ENCODE peak calls at places on chromosomes 5 and 9, in nine cellular contexts. P is naive thymus-derived CD4-positive, alpha-beta T cell; T is fibroblast of lung; I is heart right ventricle; Q is body of pancreas; D is left ventricle myocardium inferior; X is cardiac muscle cell; E is H1; K is GM23338. V is an unnamed sample.

GRCh38 chr5:107812570-107813141 is 141.9 kb upstream of the EFNA5 start:
- DNase-seq in P (no peak), T (peak; percentile 89), I (peak; percentile 33), Q (no peak), D (peak; percentile 30), X (peak; percentile 7), E (no peak), K (no peak), V (no peak)

GRCh38 chr5:35815089-35815936 is 41.4 kb upstream of the IL7R start:
- DNase-seq in P (no peak), T (no peak), I (no peak), Q (no peak), D (no peak), X (peak; percentile 40), E (no peak), K (peak; percentile 81), V (no peak)

GRCh38 chr5:179802950-179803562 is 3.6 kb downstream of the MGAT4B start:
- DNase-seq in P (no peak), T (no peak), I (no peak), Q (no peak), D (no peak), X (no peak), E (no peak), K (peak; percentile 61), V (no peak)

GRCh38 chr5:2906302-2907090 is 155.0 kb upstream of the IRX2 start:
- DNase-seq in P (no peak), T (no peak), I (no peak), Q (no peak), D (no peak), X (no peak), E (no peak), K (no peak), V (no peak)

GRCh38 chr5:88643315-88643714 is 239.7 kb downstream of the MEF2C start:
- DNase-seq in P (no peak), T (no peak), I (no peak), Q (no peak), D (no peak), X (no peak), E (no peak), K (no peak), V (no peak)

GRCh38 chr9:124770359-124771020 is 621 bp downstream of the NR6A1 start:
- DNase-seq in P (peak; percentile 32), T (no peak), I (no peak), Q (peak; percentile 45), D (no peak), X (peak; percentile 49), E (no peak), K (peak; percentile 76), V (no peak)

GRCh38 chr5:95403996-95404395 is 12.8 kb downstream of the FAM81B start:
- DNase-seq in P (no peak), T (peak; percentile 17), I (no peak), Q (no peak), D (no peak), X (no peak), E (no peak), K (no peak), V (no peak)

GRCh38 chr5:165227515-165227914 is 1722.1 kb downstream of the MAT2B start:
- DNase-seq in P (no peak), T (no peak), I (no peak), Q (peak; percentile 16), D (no peak), X (no peak), E (no peak), K (peak; percentile 22), V (no peak)

GRCh38 chr5:26610581-26610980 is 427.8 kb downstream of the CDH9 start:
- DNase-seq in P (no peak), T (no peak), I (no peak), Q (no peak), D (no peak), X (no peak), E (no peak), K (no peak), V (no peak)

GRCh38 chr9:13487936-13488335 is 208.4 kb upstream of the MPDZ start:
- DNase-seq in P (no peak), T (no peak), I (no peak), Q (no peak), D (no peak), X (no peak), E (no peak), K (no peak), V (no peak)

GRCh38 chr9:13493697-13494096 is 214.2 kb upstream of the MPDZ start:
- DNase-seq in P (no peak), T (no peak), I (no peak), Q (no peak), D (no peak), X (no peak), E (no peak), K (no peak), V (no peak)

GRCh38 chr9:13491138-13491492 is 211.6 kb upstream of the MPDZ start:
- DNase-seq in P (no peak), T (no peak), I (no peak), Q (no peak), D (no peak), X (no peak), E (no peak), K (no peak), V (no peak)

GRCh38 chr9:13487498-13487897 is 208.0 kb upstream of the MPDZ start:
- DNase-seq in P (no peak), T (no peak), I (no peak), Q (no peak), D (no peak), X (no peak), E (no peak), K (no peak), V (no peak)

GRCh38 chr9:13491493-13492424 is 212.3 kb upstream of the MPDZ start:
- DNase-seq in P (no peak), T (no peak), I (no peak), Q (no peak), D (no peak), X (peak; percentile 5), E (peak; percentile 64), K (peak; percentile 93), V (no peak)
- H3K27ac ChIP-seq in P (no peak overlapping the region), T (no peak overlapping the region), I (no peak overlapping the region), Q (no peak overlapping the region), D (peak overlapping the region; percentile 50), X (no peak overlapping the region), E (peak overlapping the region; percentile 88), K (peak overlapping the region; percentile 92), V (no peak overlapping the region)

DNA sequence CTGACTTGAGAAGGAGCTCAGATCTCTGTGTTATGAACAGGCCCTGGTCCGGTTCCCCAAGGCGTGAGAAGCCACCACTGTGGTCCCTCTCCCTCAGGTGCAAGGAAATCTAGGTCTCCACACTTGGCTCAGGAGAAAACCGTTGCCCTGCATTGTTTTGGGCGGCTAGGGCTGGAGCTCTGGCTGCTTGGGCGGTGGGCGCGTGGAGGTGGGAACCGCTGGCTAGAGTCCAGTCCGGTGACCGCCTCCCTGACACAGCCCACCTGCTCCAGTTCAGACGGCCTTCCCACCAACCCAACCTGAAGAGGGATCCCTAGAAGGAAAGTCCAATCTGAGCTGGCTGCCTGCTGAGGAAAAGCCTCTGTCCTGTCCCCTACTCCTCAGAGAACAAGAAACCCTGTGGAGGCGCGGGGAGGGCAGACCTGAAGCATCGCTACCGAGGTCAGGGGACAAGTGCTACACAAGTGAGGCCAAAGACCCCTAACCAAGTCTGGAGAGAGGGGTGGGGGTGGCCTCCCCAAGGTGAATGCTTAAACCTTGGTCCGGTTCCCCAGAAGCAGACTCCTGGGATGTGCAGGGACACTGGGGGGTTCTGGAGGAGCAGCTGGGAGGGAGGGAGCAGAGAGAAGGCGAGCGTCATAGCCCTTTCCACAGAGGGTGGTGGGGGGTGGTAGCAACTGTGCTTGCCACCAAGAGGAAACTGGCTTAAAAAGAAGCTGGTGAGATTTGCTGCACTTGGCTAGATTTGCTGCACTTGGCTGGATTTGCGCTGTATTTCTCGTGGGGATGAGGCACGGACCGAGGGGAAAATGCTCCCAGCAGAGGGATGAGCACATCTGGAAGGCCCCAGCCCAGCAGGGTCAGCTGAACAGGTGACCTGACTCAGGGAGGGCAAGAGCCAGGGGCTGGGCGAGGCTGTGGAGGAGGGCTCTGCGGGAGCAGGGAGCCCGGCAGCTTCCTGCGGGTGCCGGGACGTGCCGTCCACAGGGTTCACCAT is 65.2 kb downstream of the RAPGEF1 start:
- DNase-seq in P (no peak), T (no peak), I (peak; percentile 37), Q (no peak), D (no peak), X (no peak), E (no peak), K (no peak), V (no peak)
- H3K4me1 ChIP-seq in P (peaks cover 63% of the 10 kb centered on the region), T (peaks cover 36% of the 10 kb centered on the region), I (peaks cover 96% of the 10 kb centered on the region), Q (peaks cover 42% of the 10 kb centered on the region), D (peaks cover 100% of the 10 kb centered on the region), X (peaks cover 49% of the 10 kb centered on the region), E (peaks cover 18% of the 10 kb centered on the region), K (peaks cover 74% of the 10 kb centered on the region), V (peaks cover 89% of the 10 kb centered on the region)

DNA sequence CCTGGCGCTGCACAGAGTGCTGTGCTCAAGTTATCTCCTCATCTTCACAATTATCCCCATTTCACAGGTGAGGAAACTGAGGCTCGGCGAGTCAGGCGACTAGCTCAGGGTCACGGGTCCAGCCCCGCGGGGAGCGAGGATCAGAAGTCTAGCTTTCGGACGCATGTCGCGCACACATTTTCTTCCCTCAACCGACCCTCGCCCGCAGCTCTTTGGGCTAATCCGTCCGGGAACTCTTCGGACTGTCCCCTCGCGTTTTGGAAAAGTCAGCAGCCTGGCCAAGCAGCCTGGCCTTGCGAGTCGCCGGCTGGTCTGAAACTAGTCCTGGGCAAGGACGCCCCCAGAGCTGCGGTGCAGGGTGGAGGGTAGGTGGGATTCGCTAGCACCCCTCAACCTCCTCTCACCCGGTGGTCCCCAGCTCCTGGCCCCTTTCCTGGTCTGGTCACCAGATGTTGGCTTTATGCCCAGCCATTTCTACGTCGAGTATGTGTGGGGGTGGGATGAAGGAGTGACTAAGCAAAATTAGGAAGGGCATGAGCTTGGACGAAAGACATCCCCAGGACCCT is 518 bp downstream of the BHMT2 start:
- DNase-seq in P (no peak), T (peak; percentile 44), I (peak; percentile 11), Q (no peak), D (peak; percentile 18), X (no peak), E (no peak), K (peak; percentile 30), V (no peak)
- H3K27ac ChIP-seq in P (no peak overlapping the region), T (peak overlapping the region; percentile 22), I (peak overlapping the region; percentile 11), Q (no peak overlapping the region), D (peak overlapping the region; percentile 37), X (no peak overlapping the region), E (no peak overlapping the region), K (no peak overlapping the region), V (no peak overlapping the region)

DNA sequence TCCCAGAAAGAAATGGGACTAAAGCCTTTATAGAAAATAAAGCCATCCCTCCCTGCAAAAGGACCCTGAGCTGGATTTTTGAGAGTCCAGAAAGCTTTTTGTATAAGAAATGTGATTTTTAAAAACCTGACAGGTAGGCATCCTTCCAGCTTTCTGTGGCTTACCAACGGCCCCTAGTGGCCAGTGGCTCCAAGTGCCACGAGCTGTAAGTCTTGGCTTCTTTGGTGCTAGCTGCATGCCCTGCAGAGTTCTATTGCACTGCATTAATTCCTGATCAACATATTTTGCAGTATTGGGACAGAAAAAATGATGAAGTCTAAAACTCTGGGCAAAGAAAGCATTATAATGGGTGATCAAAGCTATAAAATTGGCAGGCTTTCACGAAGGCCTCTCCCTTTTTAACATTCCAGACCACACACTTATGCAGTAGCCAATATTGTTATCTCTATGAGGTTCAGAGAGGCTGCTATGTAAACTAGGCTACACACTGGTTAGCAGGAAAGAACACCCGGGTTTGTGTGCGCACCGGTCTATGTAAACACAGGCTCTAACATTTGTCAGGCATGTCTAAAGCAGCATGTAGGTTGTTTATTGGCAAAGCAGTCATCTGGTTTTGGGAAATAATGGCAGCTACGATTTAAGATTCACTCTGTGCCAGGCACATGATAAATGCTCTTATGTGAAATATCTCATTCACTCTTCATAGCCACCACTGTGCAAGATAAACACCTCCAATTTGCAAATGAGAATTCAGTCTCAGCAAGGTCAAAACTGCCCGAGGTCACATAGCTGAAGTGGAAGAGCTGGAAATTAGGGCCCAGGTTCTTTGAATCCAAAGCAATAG is 55.2 kb downstream of the NMUR2 start:
- DNase-seq in P (no peak), T (peak; percentile 12), I (peak; percentile 28), Q (peak; percentile 46), D (peak; percentile 28), X (peak; percentile 67), E (peak; percentile 17), K (peak; percentile 70), V (peak; percentile 5)
- H3K4me1 ChIP-seq in P (no peaks in the 10 kb centered on the region), T (no peaks in the 10 kb centered on the region), I (peaks cover 8% of the 10 kb centered on the region), Q (peaks cover 12% of the 10 kb centered on the region), D (peaks cover 10% of the 10 kb centered on the region), X (no peaks in the 10 kb centered on the region), E (no peaks in the 10 kb centered on the region), K (no peaks in the 10 kb centered on the region), V (no peaks in the 10 kb centered on the region)